ENCODE peak calls at places on chromosomes 1 and 21, in five cellular contexts. E is fibroblast of lung, J is tibial artery, B is ovary, A is prostate gland. X is an unnamed sample. For H3K4me1, the result is how much of the 10 kb centered on the place peaks cover.

GRCh38 chr1:76867342-76868130 is at the start of gene ST6GALNAC5:
- DNase-seq in A (no peak), B (peak), E (peak), J (no peak), X (no peak)

GRCh38 chr1:106924360-106924759 is 132.1 kb upstream of the PRMT6 start:
- DNase-seq in B (no peak), E (peak), J (no peak), A (no peak), X (no peak)

GRCh38 chr1:34378968-34379729 is 202.4 kb downstream of the C1orf94 start:
- DNase-seq in J (no peak), B (no peak), E (no peak), A (no peak), X (no peak)

GRCh38 chr1:176682830-176683229 is 219.9 kb downstream of the PAPPA2 start:
- DNase-seq in A (no peak), J (no peak), B (no peak), E (no peak), X (no peak)

GRCh38 chr1:184486761-184487445 is 100.1 kb downstream of the C1orf21 start:
- DNase-seq in J (no peak), A (no peak), B (no peak), E (no peak), X (no peak)

GRCh38 chr1:157968951-157969350 is 24.5 kb upstream of the KIRREL1 start:
- DNase-seq in B (no peak), E (peak), J (no peak), A (no peak), X (no peak)

GRCh38 chr1:85357817-85358216 is 81.4 kb upstream of the BCL10 start:
- DNase-seq in A (no peak), B (no peak), E (no peak), J (no peak), X (no peak)

GRCh38 chr21:42784896-42785451 is 94.4 kb downstream of the WDR4 start:
- DNase-seq in J (no peak), B (no peak), E (no peak), A (no peak), X (no peak)

GRCh38 chr1:6526316-6526715 is 28.0 kb downstream of the NOL9 start:
- DNase-seq in J (no peak), B (no peak), E (no peak), A (no peak), X (no peak)

GRCh38 chr1:185861630-185862029 is 127.4 kb downstream of the HMCN1 start:
- DNase-seq in B (no peak), A (no peak), E (no peak), J (no peak), X (no peak)

GRCh38 chr1:155174334-155175280 is 958 bp downstream of the TRIM46 start:
- DNase-seq in B (peak), E (peak), A (no peak), J (peak), X (no peak)

GRCh38 chr1:88774151-88774556 is 90.1 kb downstream of the PKN2 start:
- DNase-seq in B (no peak), J (no peak), E (no peak), A (no peak), X (no peak)

GRCh38 chr1:111736548-111737215 is 2.5 kb downstream of the INKA2 start:
- DNase-seq in E (peak), A (no peak), B (peak), J (no peak), X (no peak)

GRCh38 chr1:230581446-230582079 is 60.7 kb upstream of the COG2 start:
- DNase-seq in E (no peak), B (no peak), A (no peak), J (no peak), X (no peak)

GRCh38 chr1:41416552-41417334 is 55.5 kb downstream of the FOXO6 start:
- DNase-seq in A (peak), B (peak), J (peak), E (peak), X (no peak)

GRCh38 chr1:31955917-31956736 is 18.0 kb upstream of the PTP4A2 start:
- DNase-seq in J (peak), E (peak), A (peak), B (peak), X (peak)

GRCh38 chr1:165717918-165718515 is 19.7 kb upstream of the ALDH9A1 start:
- DNase-seq in E (peak), A (peak), J (no peak), B (no peak), X (no peak)

GRCh38 chr1:225525377-225525776 is 97.5 kb upstream of the LBR start:
- DNase-seq in A (no peak), J (no peak), B (no peak), E (no peak), X (no peak)

GRCh38 chr1:224377676-224378006 is 21.0 kb downstream of the CNIH4 start:
- DNase-seq in A (no peak), B (no peak), J (no peak), E (peak), X (no peak)

GRCh38 chr1:217569021-217569420 is 61.9 kb downstream of the GPATCH2 start:
- DNase-seq in E (no peak), A (no peak), B (no peak), J (no peak), X (no peak)

GRCh38 chr1:111967067-111967690 is 22.3 kb downstream of the KCND3 start:
- DNase-seq in J (no peak), E (no peak), A (no peak), B (no peak), X (no peak)

GRCh38 chr1:17828991-17829390 is 73.9 kb downstream of the ACTL8 start:
- DNase-seq in A (no peak), J (no peak), E (no peak), B (no peak), X (no peak)

GRCh38 chr1:65063025-65063424 is 85.0 kb upstream of the AK4 start:
- DNase-seq in B (no peak), E (no peak), J (no peak), A (no peak), X (no peak)

GRCh38 chr21:42095581-42095980 is 24.5 kb downstream of the UMODL1 start:
- DNase-seq in A (no peak), B (no peak), J (no peak), E (no peak), X (no peak)

GRCh38 chr1:90591355-90591969 is 125.6 kb downstream of the BARHL2 start:
- DNase-seq in J (no peak), B (no peak), E (no peak), A (no peak), X (no peak)

GRCh38 chr1:159889202-159889601 is 10.8 kb downstream of the CFAP45 start:
- DNase-seq in J (no peak), B (no peak), E (no peak), A (no peak), X (no peak)
- H3K4me3 ChIP-seq in J (no peak), B (no peak), E (no peak), A (no peak), X (no peak)

GRCh38 chr21:15735409-15735808 is 5.6 kb downstream of the USP25 start:
- DNase-seq in J (no peak), E (no peak), A (no peak), B (no peak), X (no peak)
- TF ChIP-seq CTCF in J (no peak), E (no peak), A (no peak), B (no peak), X (no peak)

DNA sequence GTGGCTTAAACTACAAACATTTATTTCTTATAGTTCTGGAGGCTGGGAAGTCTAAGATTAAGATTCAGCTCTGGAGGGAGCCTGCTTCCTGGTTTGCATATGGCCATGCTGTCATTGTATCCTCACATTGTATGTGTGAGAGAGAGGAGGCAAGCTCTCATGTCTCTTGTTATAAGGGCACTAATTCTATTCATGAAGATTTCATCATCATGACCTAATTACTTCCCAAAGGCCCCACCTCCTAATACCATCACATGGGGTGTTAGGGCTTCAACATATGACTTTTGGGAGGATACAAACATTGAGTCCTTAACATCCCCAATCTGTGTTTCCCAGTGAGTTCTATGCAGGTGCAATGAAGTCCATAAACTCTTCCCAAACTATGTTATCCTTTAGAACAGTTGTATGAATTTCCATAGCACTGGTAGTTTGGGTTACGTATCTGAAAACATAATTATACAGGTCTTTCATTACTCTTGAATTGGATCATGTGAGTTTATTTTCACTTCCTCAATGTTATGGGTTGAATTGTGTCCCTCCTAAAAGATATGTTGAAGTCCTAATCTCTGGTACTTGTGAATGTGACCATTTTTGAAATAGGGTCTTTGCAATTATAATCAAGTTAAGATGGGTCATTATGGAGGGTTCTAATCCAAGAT is 124.2 kb downstream of the RUNX1 start:
- DNase-seq in A (no peak), E (no peak), J (no peak), B (no peak), X (no peak)
- H3K4me1 ChIP-seq in A (under half), E (under half), J (under half), B (under half), X (under half)

DNA sequence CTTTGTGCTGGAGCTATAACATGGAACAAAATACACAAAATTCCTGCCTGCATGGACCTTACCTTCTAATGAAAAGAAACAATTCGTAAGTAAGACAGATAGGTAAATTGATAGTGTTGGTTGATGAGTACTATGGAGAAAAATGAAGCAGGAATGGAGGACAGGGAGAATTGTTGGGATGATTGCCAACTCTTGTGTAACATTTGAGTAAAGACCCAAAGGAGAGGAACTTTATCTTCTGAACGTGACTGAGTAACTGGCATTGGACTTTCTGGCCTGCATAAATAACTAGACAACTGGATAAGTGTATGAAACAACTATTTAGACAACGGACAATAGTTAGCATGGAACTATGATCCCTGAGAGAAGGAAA is 6.8 kb upstream of the EFCAB14 start:
- DNase-seq in E (no peak), A (no peak), B (no peak), J (no peak), X (no peak)
- H3K4me3 ChIP-seq in E (no peak), A (no peak), B (no peak), J (no peak), X (no peak)

X was measured in esophagus squamous epithelium.